ENCODE peak calls at places on chromosomes 16 and 17, in eight cellular contexts. One of them, this sample, is unnamed.

GRCh38 chr16:31713945-31714898 is 159.4 kb upstream of the ZNF267 start:
- DNase-seq in stomach: no peak
- DNase-seq in prostate gland: no peak
- DNase-seq in CD8-positive, alpha-beta T cell: no peak
- DNase-seq in right atrium auricular region: no peak
- DNase-seq in astrocyte of the spinal cord: no peak
- DNase-seq in Peyer's patch: no peak
- DNase-seq in tibial artery: no peak
- DNase-seq in this sample: peak; percentile 52

GRCh38 chr17:68320943-68321557 is 29.8 kb downstream of the ARSG start:
- DNase-seq in stomach: no peak
- DNase-seq in prostate gland: no peak
- DNase-seq in CD8-positive, alpha-beta T cell: no peak
- DNase-seq in right atrium auricular region: no peak
- DNase-seq in astrocyte of the spinal cord: no peak
- DNase-seq in Peyer's patch: no peak
- DNase-seq in tibial artery: no peak
- DNase-seq in this sample: no peak

GRCh38 chr16:35365675-35366074 is 1906.3 kb downstream of the TP53TG3F start:
- DNase-seq in stomach: no peak
- DNase-seq in prostate gland: no peak
- DNase-seq in CD8-positive, alpha-beta T cell: no peak
- DNase-seq in right atrium auricular region: no peak
- DNase-seq in astrocyte of the spinal cord: no peak
- DNase-seq in Peyer's patch: no peak
- DNase-seq in tibial artery: no peak
- DNase-seq in this sample: no peak

GRCh38 chr17:41160648-41161047 is at the start of gene KRTAP4-4:
- DNase-seq in stomach: no peak
- DNase-seq in prostate gland: no peak
- DNase-seq in CD8-positive, alpha-beta T cell: no peak
- DNase-seq in right atrium auricular region: no peak
- DNase-seq in astrocyte of the spinal cord: no peak
- DNase-seq in Peyer's patch: no peak
- DNase-seq in tibial artery: no peak
- DNase-seq in this sample: no peak

GRCh38 chr16:3099732-3100499 is 822 bp upstream of the ZSCAN10 start:
- DNase-seq in stomach: peak; percentile 98
- DNase-seq in prostate gland: peak; percentile 91
- DNase-seq in CD8-positive, alpha-beta T cell: peak; percentile 89
- DNase-seq in right atrium auricular region: peak; percentile 87
- DNase-seq in astrocyte of the spinal cord: peak; percentile 84
- DNase-seq in Peyer's patch: peak; percentile 98
- DNase-seq in tibial artery: peak; percentile 88
- DNase-seq in this sample: peak; percentile 96

GRCh38 chr17:78127240-78127887 is 1.2 kb downstream of the TMC6 start:
- DNase-seq in stomach: peak; percentile 57
- DNase-seq in prostate gland: no peak
- DNase-seq in CD8-positive, alpha-beta T cell: peak; percentile 63
- DNase-seq in right atrium auricular region: peak; percentile 78
- DNase-seq in astrocyte of the spinal cord: no peak
- DNase-seq in Peyer's patch: peak; percentile 82
- DNase-seq in tibial artery: no peak
- DNase-seq in this sample: peak; percentile 53

GRCh38 chr17:60231234-60231633 is 81.5 kb downstream of the CA4 start:
- DNase-seq in stomach: no peak
- DNase-seq in prostate gland: no peak
- DNase-seq in CD8-positive, alpha-beta T cell: no peak
- DNase-seq in right atrium auricular region: no peak
- DNase-seq in astrocyte of the spinal cord: peak; percentile 39
- DNase-seq in Peyer's patch: no peak
- DNase-seq in tibial artery: no peak
- DNase-seq in this sample: no peak

GRCh38 chr17:75153854-75154194 is 488 bp downstream of the JPT1 start:
- DNase-seq in stomach: no peak
- DNase-seq in prostate gland: no peak
- DNase-seq in CD8-positive, alpha-beta T cell: no peak
- DNase-seq in right atrium auricular region: no peak
- DNase-seq in astrocyte of the spinal cord: no peak
- DNase-seq in Peyer's patch: peak; percentile 36
- DNase-seq in tibial artery: peak; percentile 65
- DNase-seq in this sample: peak; percentile 18

GRCh38 chr17:76458580-76459490 is 5.9 kb upstream of the UBE2O start:
- DNase-seq in stomach: peak; percentile 70
- DNase-seq in prostate gland: no peak
- DNase-seq in CD8-positive, alpha-beta T cell: no peak
- DNase-seq in right atrium auricular region: no peak
- DNase-seq in astrocyte of the spinal cord: peak; percentile 50
- DNase-seq in Peyer's patch: peak; percentile 40
- DNase-seq in tibial artery: no peak
- DNase-seq in this sample: peak; percentile 75

GRCh38 chr17:15261818-15262290 is 3.3 kb downstream of the PMP22 start:
- DNase-seq in stomach: no peak
- DNase-seq in prostate gland: no peak
- DNase-seq in CD8-positive, alpha-beta T cell: no peak
- DNase-seq in right atrium auricular region: no peak
- DNase-seq in astrocyte of the spinal cord: peak; percentile 51
- DNase-seq in Peyer's patch: no peak
- DNase-seq in tibial artery: peak; percentile 73
- DNase-seq in this sample: peak; percentile 15

GRCh38 chr17:2013994-2014317 is 11.2 kb downstream of the RTN4RL1 start:
- DNase-seq in stomach: no peak
- DNase-seq in prostate gland: no peak
- DNase-seq in CD8-positive, alpha-beta T cell: no peak
- DNase-seq in right atrium auricular region: no peak
- DNase-seq in astrocyte of the spinal cord: no peak
- DNase-seq in Peyer's patch: no peak
- DNase-seq in tibial artery: peak; percentile 86
- DNase-seq in this sample: no peak

GRCh38 chr17:38735161-38735997 is 5.2 kb downstream of the CISD3 start:
- DNase-seq in stomach: peak; percentile 60
- DNase-seq in prostate gland: no peak
- DNase-seq in CD8-positive, alpha-beta T cell: peak; percentile 88
- DNase-seq in right atrium auricular region: no peak
- DNase-seq in astrocyte of the spinal cord: no peak
- DNase-seq in Peyer's patch: peak; percentile 68
- DNase-seq in tibial artery: peak; percentile 78
- DNase-seq in this sample: peak; percentile 73
- TF ChIP-seq CTCF in stomach: peak; percentile 95
- TF ChIP-seq CTCF in prostate gland: peak; percentile 97
- TF ChIP-seq CTCF in CD8-positive, alpha-beta T cell: peak; percentile 86
- TF ChIP-seq CTCF in right atrium auricular region: peak; percentile 92
- TF ChIP-seq CTCF in astrocyte of the spinal cord: peak; percentile 95
- TF ChIP-seq CTCF in Peyer's patch: peak; percentile 81
- TF ChIP-seq CTCF in tibial artery: peak; percentile 90
- TF ChIP-seq CTCF in this sample: peak; percentile 98

DNA sequence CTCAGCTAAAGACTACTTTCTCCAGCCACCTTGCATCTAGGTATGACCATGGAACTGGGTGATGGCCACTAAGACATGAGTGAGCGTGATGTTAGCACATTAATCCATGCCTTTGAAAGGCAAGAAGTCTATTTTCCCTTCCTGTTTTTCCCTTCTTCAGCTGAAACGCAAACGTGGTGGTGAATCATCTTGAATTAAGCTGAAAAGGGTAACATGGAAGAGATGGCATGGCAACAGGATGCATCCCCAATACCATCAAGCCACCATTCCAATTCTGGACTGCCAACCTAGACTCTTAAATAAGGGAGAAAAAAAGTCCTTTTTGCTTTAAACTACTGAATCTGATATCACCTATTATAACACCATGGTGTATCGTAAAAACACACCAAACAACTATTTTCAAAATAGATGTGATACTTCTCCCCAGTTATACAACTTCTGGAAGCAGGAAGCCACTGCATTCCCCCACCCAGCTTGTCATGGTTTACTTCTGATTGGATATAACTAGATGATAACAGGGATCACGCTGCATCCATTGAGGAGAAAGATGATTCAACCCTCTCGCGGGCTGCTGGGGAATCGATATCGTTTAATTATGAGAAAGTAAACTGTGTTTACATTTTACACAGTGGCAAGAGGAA is 368.6 kb downstream of the CDH13 start:
- DNase-seq in stomach: no peak
- DNase-seq in prostate gland: no peak
- DNase-seq in CD8-positive, alpha-beta T cell: no peak
- DNase-seq in right atrium auricular region: no peak
- DNase-seq in astrocyte of the spinal cord: no peak
- DNase-seq in Peyer's patch: no peak
- DNase-seq in tibial artery: no peak
- DNase-seq in this sample: no peak
- TF ChIP-seq CTCF in stomach: no peak
- TF ChIP-seq CTCF in prostate gland: no peak
- TF ChIP-seq CTCF in CD8-positive, alpha-beta T cell: no peak
- TF ChIP-seq CTCF in right atrium auricular region: no peak
- TF ChIP-seq CTCF in astrocyte of the spinal cord: no peak
- TF ChIP-seq CTCF in Peyer's patch: no peak
- TF ChIP-seq CTCF in tibial artery: no peak
- TF ChIP-seq CTCF in this sample: no peak

GRCh38 chr17:79183221-79184158 is 108.9 kb downstream of the ENGASE start:
- DNase-seq in stomach: no peak
- DNase-seq in prostate gland: no peak
- DNase-seq in CD8-positive, alpha-beta T cell: no peak
- DNase-seq in right atrium auricular region: no peak
- DNase-seq in astrocyte of the spinal cord: no peak
- DNase-seq in Peyer's patch: no peak
- DNase-seq in tibial artery: no peak
- DNase-seq in this sample: peak; percentile 70
- TF ChIP-seq CTCF in stomach: no peak
- TF ChIP-seq CTCF in prostate gland: no peak
- TF ChIP-seq CTCF in CD8-positive, alpha-beta T cell: no peak
- TF ChIP-seq CTCF in right atrium auricular region: no peak
- TF ChIP-seq CTCF in astrocyte of the spinal cord: no peak
- TF ChIP-seq CTCF in Peyer's patch: no peak
- TF ChIP-seq CTCF in tibial artery: no peak
- TF ChIP-seq CTCF in this sample: peak; percentile 18

DNA sequence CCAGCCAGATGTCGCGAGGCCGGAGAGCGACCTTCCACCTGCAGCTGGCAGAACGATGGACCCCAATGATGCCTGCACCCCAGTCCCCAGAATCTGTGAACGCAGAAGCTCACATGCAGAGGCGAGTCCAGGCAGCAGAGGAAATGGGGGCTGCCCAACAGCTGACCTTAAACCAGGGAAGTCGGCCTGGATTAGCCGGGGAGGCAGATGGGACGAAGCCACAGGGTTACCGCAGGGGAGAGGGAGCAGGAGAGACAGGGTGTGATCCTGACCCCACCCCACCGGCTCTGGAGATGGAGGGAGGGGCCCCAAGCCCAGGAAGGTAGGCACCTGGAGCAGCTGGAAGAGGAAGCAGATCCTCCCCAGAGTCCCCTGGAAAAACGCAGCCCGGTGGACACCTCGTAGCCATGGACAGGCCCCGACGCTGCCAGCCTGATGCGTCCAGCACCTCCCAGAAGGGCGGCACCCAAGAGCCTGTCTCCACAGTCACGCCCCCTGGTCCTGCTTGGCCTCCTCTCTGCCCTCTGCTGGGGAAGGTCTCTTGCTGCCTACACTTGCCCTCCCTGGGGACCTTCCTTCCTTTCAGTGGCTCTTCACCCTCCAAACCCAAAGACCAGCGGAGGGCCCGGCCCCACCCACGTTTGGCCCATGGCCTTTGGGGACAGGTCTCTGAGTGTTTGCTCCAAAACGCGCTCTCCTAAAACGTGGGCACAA is 37.3 kb downstream of the PIEZO1 start:
- DNase-seq in stomach: peak; percentile 36
- DNase-seq in prostate gland: no peak
- DNase-seq in CD8-positive, alpha-beta T cell: peak; percentile 29
- DNase-seq in right atrium auricular region: no peak
- DNase-seq in astrocyte of the spinal cord: no peak
- DNase-seq in Peyer's patch: no peak
- DNase-seq in tibial artery: no peak
- DNase-seq in this sample: no peak
- TF ChIP-seq CTCF in stomach: no peak
- TF ChIP-seq CTCF in prostate gland: no peak
- TF ChIP-seq CTCF in CD8-positive, alpha-beta T cell: no peak
- TF ChIP-seq CTCF in right atrium auricular region: no peak
- TF ChIP-seq CTCF in astrocyte of the spinal cord: peak; percentile 25
- TF ChIP-seq CTCF in Peyer's patch: no peak
- TF ChIP-seq CTCF in tibial artery: no peak
- TF ChIP-seq CTCF in this sample: no peak

DNA sequence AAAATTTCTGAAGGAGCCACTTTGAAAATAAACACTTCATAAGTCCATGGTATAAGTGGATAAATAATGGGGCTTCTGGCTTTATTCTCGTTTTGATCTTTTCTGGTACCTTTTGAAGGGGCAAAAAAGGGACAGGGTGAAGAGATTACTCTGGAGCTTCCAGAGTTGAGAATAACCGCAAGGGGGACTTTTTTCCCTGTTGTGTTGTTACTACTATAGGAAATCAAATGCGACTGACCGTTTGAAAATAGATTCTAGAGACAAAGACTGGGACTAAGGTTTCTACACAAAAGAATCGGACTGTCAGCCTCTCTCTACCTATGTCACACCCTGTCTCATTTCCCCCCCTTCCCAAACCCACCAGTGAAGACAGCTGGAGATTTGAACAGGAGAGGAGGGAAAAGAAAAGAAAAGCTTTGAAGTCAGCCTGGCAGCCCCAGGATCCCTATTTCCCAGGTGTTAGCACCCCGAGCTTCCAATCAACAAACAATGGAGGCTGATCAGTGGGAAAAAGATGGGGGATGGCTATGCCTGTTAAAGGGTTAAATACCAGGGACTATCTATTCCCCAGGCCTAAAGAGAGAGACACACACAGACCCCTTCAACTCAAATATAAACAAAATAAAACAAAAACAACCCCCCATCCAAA is 8.3 kb downstream of the HOXB4 start:
- DNase-seq in stomach: no peak
- DNase-seq in prostate gland: no peak
- DNase-seq in CD8-positive, alpha-beta T cell: no peak
- DNase-seq in right atrium auricular region: no peak
- DNase-seq in astrocyte of the spinal cord: no peak
- DNase-seq in Peyer's patch: no peak
- DNase-seq in tibial artery: no peak
- DNase-seq in this sample: no peak
- TF ChIP-seq CTCF in stomach: no peak
- TF ChIP-seq CTCF in prostate gland: no peak
- TF ChIP-seq CTCF in CD8-positive, alpha-beta T cell: no peak
- TF ChIP-seq CTCF in right atrium auricular region: no peak
- TF ChIP-seq CTCF in astrocyte of the spinal cord: no peak
- TF ChIP-seq CTCF in Peyer's patch: no peak
- TF ChIP-seq CTCF in tibial artery: no peak
- TF ChIP-seq CTCF in this sample: no peak

This sample was measured in endothelial cell.